ENCODE peak calls at places on chromosomes 2 and 18, in nine cellular contexts. K is endothelial cell of umbilical vein, Q is brain microvascular endothelial cell, R is GM06990, E is GM23248, A is RWPE2, J is NB4, S is stomach, C is lower leg skin. X is an unnamed sample.

GRCh38 chr2:71560286-71561011 is 107.1 kb downstream of the DYSF start:
- DNase-seq in A (no peak), Q (no peak), E (no peak), R (no peak), C (no peak), S (no peak), J (no peak), K (no peak), X (no peak)

GRCh38 chr2:70553334-70553583 is 367 bp downstream of the TGFA start:
- DNase-seq in S (peak), K (no peak), J (no peak), R (no peak), E (no peak), Q (no peak), C (no peak), A (no peak), X (no peak)

GRCh38 chr2:73575280-73575679 is 66.9 kb downstream of the NAT8 start:
- DNase-seq in S (no peak), E (no peak), R (no peak), Q (no peak), J (no peak), A (no peak), K (no peak), C (no peak), X (no peak)

GRCh38 chr18:79345981-79346380 is 49.7 kb upstream of the NFATC1 start:
- DNase-seq in K (no peak), A (no peak), R (no peak), J (no peak), C (no peak), S (no peak), Q (no peak), E (no peak), X (no peak)

GRCh38 chr2:72803151-72803550 is 22.7 kb downstream of the EXOC6B start:
- DNase-seq in K (no peak), C (no peak), J (no peak), S (no peak), Q (no peak), A (no peak), R (no peak), E (peak), X (no peak)

GRCh38 chr2:28678944-28679343 is 72.7 kb upstream of the PPP1CB start:
- DNase-seq in E (no peak), K (no peak), J (no peak), C (no peak), Q (no peak), S (no peak), R (peak), A (no peak), X (no peak)

GRCh38 chr2:128306081-128306930 is 12.4 kb downstream of the HS6ST1 start:
- DNase-seq in J (peak), C (no peak), Q (peak), A (peak), E (peak), S (peak), K (no peak), R (no peak), X (no peak)

GRCh38 chr18:34802938-34803337 is 92.8 kb downstream of the DTNA start:
- DNase-seq in E (peak), J (no peak), Q (no peak), R (no peak), K (no peak), S (no peak), C (no peak), A (no peak), X (no peak)

GRCh38 chr2:173231465-173231864 is 123.2 kb upstream of the CDCA7 start:
- DNase-seq in R (no peak), A (no peak), Q (no peak), C (no peak), S (no peak), K (no peak), E (no peak), J (no peak), X (no peak)

GRCh38 chr18:67359868-67360838 is 156.4 kb downstream of the DSEL start:
- DNase-seq in R (no peak), J (peak), Q (peak), C (peak), S (no peak), A (no peak), E (peak), K (peak), X (no peak)

GRCh38 chr18:79973517-79973916 is 9.1 kb downstream of the HSBP1L1 start:
- DNase-seq in R (no peak), Q (no peak), E (no peak), C (no peak), S (no peak), A (no peak), J (no peak), K (no peak), X (no peak)

GRCh38 chr2:69466728-69467127 is 29.5 kb upstream of the NFU1 start:
- DNase-seq in E (no peak), Q (peak), K (no peak), J (no peak), A (no peak), C (no peak), R (no peak), S (no peak), X (no peak)
- H3K4me3 ChIP-seq in E (no peak), Q (no peak), K (no peak), J (no peak), A (no peak), C (no peak), R (no peak), S (no peak), X (no peak)

DNA sequence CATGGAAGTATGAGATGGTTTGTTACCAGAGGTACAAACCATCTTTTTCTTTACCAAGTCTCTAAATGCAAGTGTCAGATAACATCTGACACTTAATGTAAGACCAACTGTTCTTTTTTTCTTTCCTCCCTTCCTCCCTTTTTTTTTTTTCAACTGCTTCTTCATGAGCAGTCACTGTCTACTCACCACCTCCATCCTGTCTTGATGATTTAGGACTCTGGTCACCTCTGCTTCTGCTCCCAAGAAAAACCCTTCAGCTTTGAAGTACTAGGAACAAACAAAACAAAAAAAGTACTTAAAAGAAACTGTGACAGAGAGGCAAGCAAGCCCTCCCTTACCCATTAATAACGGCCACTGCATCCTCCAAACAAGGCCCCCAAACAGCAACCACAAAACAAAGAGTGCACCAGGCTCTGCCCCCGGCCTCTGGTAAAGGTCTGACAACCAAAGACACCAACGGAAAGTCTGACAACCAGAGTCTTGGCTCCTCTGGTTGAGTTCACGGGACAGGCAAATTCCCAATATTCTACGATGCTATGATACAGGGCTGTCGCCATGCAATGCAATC is 141.0 kb downstream of the ARL4C start:
- DNase-seq in R (no peak), A (no peak), C (no peak), S (no peak), J (no peak), K (no peak), Q (no peak), E (no peak), X (no peak)
- H3K4me3 ChIP-seq in R (no peak), A (no peak), C (no peak), S (no peak), J (no peak), K (no peak), Q (no peak), E (no peak), X (no peak)

GRCh38 chr18:31657823-31658669 is 26.3 kb downstream of the B4GALT6 start:
- DNase-seq in E (no peak), Q (peak), A (no peak), C (no peak), J (peak), K (no peak), S (no peak), R (peak), X (no peak)

GRCh38 chr18:31660763-31661162 is 23.6 kb downstream of the B4GALT6 start:
- DNase-seq in A (no peak), K (no peak), C (no peak), S (no peak), J (no peak), Q (no peak), E (no peak), R (no peak), X (no peak)

GRCh38 chr18:31656754-31657153 is 27.6 kb downstream of the B4GALT6 start:
- DNase-seq in Q (no peak), K (no peak), C (no peak), J (no peak), E (no peak), A (no peak), S (no peak), R (no peak), X (no peak)

GRCh38 chr18:31659574-31660149 is 24.7 kb downstream of the B4GALT6 start:
- DNase-seq in K (no peak), Q (no peak), E (no peak), S (no peak), R (no peak), C (no peak), A (no peak), J (no peak), X (no peak)

GRCh38 chr18:31658670-31659573 is 25.5 kb downstream of the B4GALT6 start:
- DNase-seq in C (no peak), A (no peak), E (no peak), S (no peak), R (peak), J (no peak), K (no peak), Q (no peak), X (no peak)
- H3K4me3 ChIP-seq in C (no peak), A (no peak), E (no peak), S (no peak), R (peak), J (no peak), K (no peak), Q (no peak), X (no peak)

DNA sequence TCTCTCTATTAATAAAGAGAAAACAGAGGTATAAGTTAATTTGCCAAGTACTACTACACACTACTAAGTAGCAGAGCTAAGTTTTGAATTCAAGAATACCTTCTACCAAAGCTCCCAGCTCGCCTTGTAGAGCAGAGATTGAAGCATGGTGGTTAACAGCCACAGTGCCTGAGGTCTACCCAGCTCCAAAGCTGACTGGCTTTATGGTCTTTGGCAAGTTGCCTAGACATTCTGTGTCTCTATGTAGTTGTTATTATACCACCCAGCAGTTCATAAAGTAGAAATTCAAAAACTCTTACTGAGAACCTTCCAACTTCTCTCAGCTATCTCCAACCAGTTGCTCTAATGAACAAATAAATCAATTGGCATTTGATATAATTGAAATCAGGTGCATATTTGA is 87.8 kb downstream of the PDE11A start:
- DNase-seq in Q (no peak), E (peak), K (no peak), S (no peak), C (no peak), R (no peak), A (no peak), J (no peak), X (no peak)
- H3K4me3 ChIP-seq in Q (no peak), E (no peak), K (no peak), S (no peak), C (no peak), R (no peak), A (no peak), J (no peak), X (no peak)

DNA sequence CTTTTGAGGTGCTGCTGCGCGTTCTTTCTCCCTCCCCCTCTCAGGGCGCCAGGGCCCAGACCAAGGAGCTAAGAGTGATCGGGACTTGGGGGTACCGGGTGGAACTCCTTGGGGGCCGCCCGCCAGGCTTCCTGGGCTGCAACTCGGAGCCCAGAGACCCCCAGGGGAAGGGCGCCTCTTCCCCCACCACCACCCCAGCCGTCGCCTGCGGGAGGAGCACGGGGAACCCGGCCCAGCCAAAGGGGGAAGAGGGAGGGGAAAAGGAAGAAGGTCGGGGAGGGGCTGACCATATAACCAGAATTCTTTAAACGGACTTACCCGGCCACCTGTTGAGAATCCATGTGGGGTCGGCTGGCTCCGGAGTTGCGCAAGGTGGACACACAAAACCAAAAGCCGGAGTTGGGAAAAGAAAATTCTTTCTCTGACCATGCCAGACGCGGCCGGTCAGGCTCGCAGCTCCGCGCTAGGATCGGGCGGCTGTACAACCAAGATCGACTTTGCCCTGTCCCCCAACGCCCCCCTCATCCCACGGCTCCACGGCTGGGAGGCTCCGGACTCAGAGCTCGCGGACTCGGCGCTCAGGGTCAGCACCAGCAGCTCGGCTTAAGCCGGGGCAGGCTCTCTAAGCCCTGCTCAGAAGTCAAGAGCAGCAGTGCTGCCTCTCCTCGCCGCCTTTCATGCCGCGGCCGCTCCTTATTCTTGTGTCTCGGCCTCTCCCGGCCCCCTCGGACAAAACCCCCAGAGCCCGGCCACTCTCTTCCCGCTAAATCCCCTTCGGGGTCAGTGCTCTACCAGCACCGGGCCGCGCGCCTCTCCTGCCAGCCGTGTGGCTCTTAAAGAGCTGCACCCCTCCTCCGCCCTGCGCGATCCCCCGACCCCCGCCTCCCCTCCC is 6.3 kb upstream of the SIX3 start:
- DNase-seq in A (peak), Q (no peak), R (no peak), E (peak), K (no peak), C (no peak), J (peak), S (no peak), X (peak)
- H3K4me3 ChIP-seq in A (peak), Q (no peak), R (peak), E (peak), K (no peak), C (no peak), J (peak), S (peak), X (peak)

GRCh38 chr2:67457699-67458098 is 60.6 kb downstream of the ETAA1 start:
- DNase-seq in K (no peak), C (no peak), S (no peak), Q (no peak), A (no peak), R (no peak), E (no peak), J (no peak), X (no peak)
- H3K4me3 ChIP-seq in K (no peak), C (no peak), S (no peak), Q (no peak), A (no peak), R (no peak), E (no peak), J (no peak), X (no peak)

GRCh38 chr18:22541232-22541631 is 123.5 kb upstream of the CTAGE1 start:
- DNase-seq in E (no peak), R (no peak), J (no peak), A (no peak), K (no peak), C (no peak), Q (no peak), S (no peak), X (no peak)

GRCh38 chr18:22536558-22536957 is 118.8 kb upstream of the CTAGE1 start:
- DNase-seq in C (no peak), J (no peak), R (no peak), A (no peak), S (no peak), E (no peak), K (no peak), Q (no peak), X (no peak)

GRCh38 chr18:22538463-22538862 is 120.7 kb upstream of the CTAGE1 start:
- DNase-seq in A (no peak), Q (no peak), R (no peak), J (no peak), K (no peak), E (peak), C (peak), S (no peak), X (no peak)

GRCh38 chr18:22542400-22542835 is 124.7 kb upstream of the CTAGE1 start:
- DNase-seq in J (no peak), C (no peak), S (no peak), A (no peak), E (peak), R (no peak), K (no peak), Q (peak), X (peak)

DNA sequence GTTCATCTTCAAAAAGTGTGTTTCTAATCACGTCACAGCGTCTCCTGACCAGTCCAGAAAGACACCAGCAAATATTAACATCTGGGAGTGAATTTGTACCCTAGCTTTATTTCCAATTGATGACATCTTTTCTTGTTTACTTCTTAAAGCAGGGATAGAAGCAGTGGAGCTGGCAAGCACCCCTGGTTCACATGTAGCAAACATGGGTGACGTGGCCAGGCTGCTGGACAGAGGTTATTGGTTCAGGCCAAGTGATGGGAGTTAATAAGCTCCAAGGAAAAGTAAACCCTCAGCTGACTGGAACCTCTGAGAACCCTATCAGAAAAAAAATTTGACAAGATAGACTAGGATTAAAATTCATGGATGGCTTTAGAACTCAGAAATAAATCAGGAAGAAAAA is 121.3 kb upstream of the CTAGE1 start:
- DNase-seq in E (peak), R (no peak), Q (no peak), C (peak), S (no peak), K (no peak), A (no peak), J (no peak), X (no peak)
- H3K4me3 ChIP-seq in E (no peak), R (no peak), Q (no peak), C (no peak), S (no peak), K (no peak), A (no peak), J (no peak), X (no peak)

GRCh38 chr2:191314697-191315364 is 69.6 kb downstream of the MYO1B start:
- DNase-seq in R (no peak), J (no peak), K (no peak), S (no peak), E (no peak), A (no peak), Q (no peak), C (no peak), X (no peak)

GRCh38 chr2:191312163-191312562 is 67.0 kb downstream of the MYO1B start:
- DNase-seq in S (no peak), A (no peak), R (no peak), J (no peak), Q (no peak), K (no peak), E (no peak), C (no peak), X (no peak)

GRCh38 chr2:191312662-191313061 is 67.5 kb downstream of the MYO1B start:
- DNase-seq in C (no peak), K (no peak), A (no peak), Q (no peak), R (no peak), J (no peak), E (no peak), S (no peak), X (no peak)

GRCh38 chr2:191311156-191311555 is 66.0 kb downstream of the MYO1B start:
- DNase-seq in E (no peak), K (no peak), J (no peak), S (no peak), R (no peak), C (no peak), Q (no peak), A (no peak), X (no peak)

DNA sequence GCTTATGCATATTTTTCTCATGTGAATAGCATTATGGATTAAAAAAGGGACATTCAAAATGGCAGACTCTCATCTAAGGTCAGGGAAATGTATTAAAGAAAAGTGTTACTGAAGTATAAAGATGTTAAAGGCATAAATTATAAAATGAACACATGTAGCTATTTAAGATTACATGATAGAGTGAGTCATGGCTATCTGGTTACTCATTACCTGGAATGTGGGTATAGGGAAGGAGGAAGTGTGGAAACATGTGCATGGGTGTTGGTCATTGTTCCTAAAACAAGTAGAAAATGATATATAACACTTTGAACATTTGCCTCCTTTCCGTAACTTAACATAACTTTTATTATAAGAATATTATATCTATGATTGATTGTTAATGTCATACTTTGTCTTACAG is 66.4 kb downstream of the MYO1B start:
- DNase-seq in J (peak), S (no peak), K (peak), R (no peak), A (no peak), C (no peak), Q (peak), E (peak), X (no peak)
- H3K4me3 ChIP-seq in J (no peak), S (no peak), K (no peak), R (no peak), A (no peak), C (no peak), Q (no peak), E (no peak), X (no peak)

DNA sequence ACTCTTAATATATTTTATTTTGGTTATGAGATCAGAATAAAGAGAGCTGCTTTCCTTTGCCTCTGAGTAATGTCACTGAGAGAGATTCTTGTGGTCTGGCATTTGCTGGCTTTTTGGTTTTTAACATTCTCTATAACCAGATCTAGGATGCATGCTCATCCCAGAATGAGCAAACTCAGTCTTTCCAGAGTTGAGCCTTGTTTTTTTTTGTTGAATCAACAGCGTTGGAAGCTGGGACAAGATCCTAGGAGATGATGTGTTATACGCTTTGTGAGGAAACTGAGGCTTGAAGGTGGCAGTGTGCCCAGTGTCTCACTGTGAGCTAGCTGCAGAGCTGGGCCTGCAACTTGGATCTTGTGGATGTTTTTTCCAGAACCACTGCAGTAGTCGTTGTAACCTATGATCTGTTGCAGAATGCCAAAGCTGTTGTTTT is 19.5 kb downstream of the MYO1B start:
- DNase-seq in K (no peak), C (no peak), E (peak), Q (peak), S (no peak), J (no peak), A (no peak), R (no peak), X (no peak)
- H3K4me3 ChIP-seq in K (no peak), C (no peak), E (peak), Q (no peak), S (no peak), J (no peak), A (no peak), R (no peak), X (peak)

X was measured in ascending aorta.